ENCODE peak calls at places on chromosome 20, in ten cellular contexts. Y is substantia nigra; M is lower lobe of right lung; R is activated CD8-positive, alpha-beta memory T cell treated with anti-CD3 and anti-CD28 coated beads, Interleukin-2, amount 50 U/mL, for 48 hours; T is DMS 273 treated with DMSO at 0.1 percent for 48 hours; O is natural killer cell; F is astrocyte of the cerebellum; I is activated CD4-positive, alpha-beta T cell treated with anti-CD3 and anti-CD28 coated beads, Interleukin-2, amount 50 U/mL, for 24 hours; G is WTC11; H is AG08395. E is an unnamed sample.

GRCh38 chr20:41339957-41340326 is 679 bp upstream of the LPIN3 start:
- DNase-seq in F (no peak), R (peak), G (peak), H (peak), T (no peak), M (peak), O (peak), I (peak), Y (peak), E (peak)

GRCh38 chr20:25277051-25277801 is 29.3 kb downstream of the PYGB start:
- DNase-seq in T (no peak), F (no peak), O (no peak), M (peak), H (no peak), R (no peak), Y (no peak), G (peak), I (no peak), E (peak)

GRCh38 chr20:4076671-4077070 is 61.3 kb upstream of the RNF24 start:
- DNase-seq in T (no peak), F (peak), H (peak), I (no peak), R (peak), M (no peak), O (no peak), G (no peak), Y (no peak), E (peak)

GRCh38 chr20:31341470-31341869 is 26.9 kb upstream of the DEFB118 start:
- DNase-seq in G (no peak), T (no peak), M (no peak), H (no peak), Y (no peak), R (no peak), O (no peak), I (no peak), F (no peak), E (no peak)

GRCh38 chr20:64041781-64042771 is 6.1 kb downstream of the C20orf204 start:
- DNase-seq in T (no peak), R (peak), M (no peak), O (no peak), G (no peak), Y (no peak), I (no peak), F (no peak), H (no peak), E (no peak)

GRCh38 chr20:58792426-58792825 is 58.3 kb downstream of the GNAS-AS1 start:
- DNase-seq in F (no peak), M (no peak), R (no peak), Y (no peak), O (no peak), H (no peak), G (no peak), I (no peak), T (no peak), E (peak)

GRCh38 chr20:31718952-31719643 is 3.6 kb downstream of the BCL2L1 start:
- DNase-seq in F (no peak), T (no peak), O (no peak), M (no peak), Y (no peak), I (no peak), H (no peak), R (no peak), G (no peak), E (no peak)

GRCh38 chr20:42749548-42749947 is 440.2 kb downstream of the PTPRT start:
- DNase-seq in Y (no peak), T (no peak), O (no peak), G (no peak), I (no peak), F (no peak), H (no peak), M (no peak), R (no peak), E (no peak)

GRCh38 chr20:61896058-61896961 is 169.4 kb downstream of the TAF4 start:
- DNase-seq in I (no peak), R (peak), F (peak), G (peak), H (peak), Y (peak), T (no peak), O (peak), M (no peak), E (no peak)

GRCh38 chr20:542777-543368 is 717 bp downstream of the CSNK2A1 start:
- DNase-seq in O (peak), T (no peak), H (no peak), M (peak), R (peak), Y (no peak), I (peak), G (peak), F (no peak), E (no peak)

GRCh38 chr20:25549172-25549865 is 36.0 kb downstream of the NINL start:
- DNase-seq in R (no peak), G (no peak), I (no peak), F (no peak), H (no peak), Y (no peak), O (no peak), M (no peak), T (no peak), E (no peak)

GRCh38 chr20:60407938-60408337 is 449.7 kb downstream of the CDH26 start:
- DNase-seq in Y (no peak), O (no peak), M (no peak), R (no peak), F (no peak), H (no peak), I (no peak), T (no peak), G (no peak), E (no peak)

GRCh38 chr20:38726849-38727601 is 2.7 kb downstream of the SLC32A1 start:
- DNase-seq in R (peak), O (peak), G (peak), I (no peak), T (no peak), M (no peak), H (no peak), F (no peak), Y (peak), E (peak)

GRCh38 chr20:47196091-47197081 is 160.1 kb downstream of the ZMYND8 start:
- DNase-seq in G (peak), F (peak), R (peak), Y (peak), M (peak), T (no peak), H (peak), I (peak), O (peak), E (no peak)

GRCh38 chr20:40797425-40797824 is 108.4 kb upstream of the MAFB start:
- DNase-seq in T (no peak), F (peak), M (no peak), G (no peak), I (no peak), R (no peak), O (no peak), H (peak), Y (no peak), E (peak)

GRCh38 chr20:49627329-49627761 is 59.4 kb upstream of the PTGIS start:
- DNase-seq in I (no peak), T (no peak), G (no peak), H (no peak), M (peak), F (no peak), Y (no peak), O (no peak), R (no peak), E (no peak)

GRCh38 chr20:61728326-61728725 is 337.4 kb downstream of the TAF4 start:
- DNase-seq in F (no peak), Y (no peak), T (no peak), O (no peak), R (no peak), M (peak), H (no peak), G (no peak), I (no peak), E (peak)

GRCh38 chr20:7302256-7302655 is 534.8 kb downstream of the BMP2 start:
- DNase-seq in R (no peak), H (no peak), G (peak), Y (no peak), O (no peak), T (no peak), I (no peak), F (no peak), M (no peak), E (peak)

GRCh38 chr20:15205023-15205422 is 867.6 kb upstream of the FLRT3 start:
- DNase-seq in I (no peak), H (peak), Y (no peak), T (peak), O (no peak), G (no peak), R (no peak), M (no peak), F (no peak), E (no peak)

GRCh38 chr20:58092353-58092752 is 136.1 kb downstream of the ANKRD60 start:
- DNase-seq in H (no peak), Y (no peak), M (no peak), I (no peak), R (no peak), G (no peak), T (no peak), F (no peak), O (no peak), E (no peak)

GRCh38 chr20:39424923-39425678 is 463.0 kb downstream of the DHX35 start:
- DNase-seq in R (no peak), G (no peak), O (no peak), H (no peak), I (no peak), Y (no peak), T (no peak), M (no peak), F (no peak), E (no peak)